ENCODE peak calls at places on chromosomes 16 and 17, in four cellular contexts. P is HEK293T, Y is HepG2, X is K562. S is an unnamed sample.
A peak's percentile ranks its signal among the peaks of the same experiment; 100 is the strongest.

GRCh38 chr17:81027591-81028505 is 7.1 kb upstream of the BAIAP2 start:
- DNase-seq in P (no peak), Y (no peak), X (no peak), S (no peak)

GRCh38 chr16:67158637-67159600 is 790 bp downstream of the TRADD start:
- DNase-seq in P (no peak), Y (peak; percentile 48), X (peak; percentile 57), S (peak; percentile 48)

GRCh38 chr16:16143038-16143763 is 80.1 kb downstream of the ABCC6 start:
- DNase-seq in P (peak; percentile 63), Y (peak; percentile 65), X (peak; percentile 55), S (peak; percentile 63)

GRCh38 chr17:71484546-71484945 is 636.3 kb upstream of the SOX9 start:
- DNase-seq in P (no peak), Y (no peak), X (no peak), S (no peak)

GRCh38 chr17:36881323-36881722 is 56.0 kb upstream of the LHX1 start:
- DNase-seq in P (no peak), Y (no peak), X (no peak), S (no peak)

GRCh38 chr17:1997587-1998425 is 27.3 kb downstream of the RTN4RL1 start:
- DNase-seq in P (peak; percentile 35), Y (peak; percentile 77), X (no peak), S (peak; percentile 42)

GRCh38 chr17:73863761-73864535 is 219.7 kb upstream of the SDK2 start:
- DNase-seq in P (no peak), Y (no peak), X (no peak), S (no peak)

GRCh38 chr16:47110939-47111338 is 32.8 kb downstream of the NETO2 start:
- DNase-seq in P (peak; percentile 26), Y (peak; percentile 17), X (peak; percentile 20), S (no peak)

GRCh38 chr17:61326330-61326729 is 73.3 kb upstream of the TBX2 start:
- DNase-seq in P (no peak), Y (no peak), X (no peak), S (no peak)

GRCh38 chr17:68199837-68200688 is 47.8 kb upstream of the AMZ2 start:
- DNase-seq in P (no peak), Y (no peak), X (no peak), S (no peak)

GRCh38 chr17:63820963-63821561 is 6.2 kb upstream of the PSMC5 start:
- DNase-seq in P (no peak), Y (no peak), X (no peak), S (no peak)

GRCh38 chr16:4762205-4762604 is 4.8 kb downstream of the ZNF500 start:
- DNase-seq in P (no peak), Y (no peak), X (no peak), S (no peak)

GRCh38 chr17:488993-489757 is 136.6 kb upstream of the RPH3AL start:
- DNase-seq in P (no peak), Y (peak; percentile 37), X (no peak), S (peak; percentile 48)

GRCh38 chr16:46688101-46688656 is 799 bp downstream of the VPS35 start:
- DNase-seq in P (no peak), Y (no peak), X (no peak), S (no peak)

GRCh38 chr16:9016824-9017223 is 53.1 kb upstream of the USP7 start:
- DNase-seq in P (no peak), Y (no peak), X (no peak), S (no peak)

GRCh38 chr16:53817117-53817516 is 113.2 kb downstream of the FTO start:
- DNase-seq in P (no peak), Y (no peak), X (no peak), S (no peak)

GRCh38 chr17:75008373-75008772 is 4.1 kb upstream of the MRPL58 start:
- DNase-seq in P (no peak), Y (no peak), X (no peak), S (no peak)

GRCh38 chr17:15910791-15911190 is 34.1 kb upstream of the ADORA2B start:
- DNase-seq in P (no peak), Y (no peak), X (no peak), S (peak; percentile 7)

DNA sequence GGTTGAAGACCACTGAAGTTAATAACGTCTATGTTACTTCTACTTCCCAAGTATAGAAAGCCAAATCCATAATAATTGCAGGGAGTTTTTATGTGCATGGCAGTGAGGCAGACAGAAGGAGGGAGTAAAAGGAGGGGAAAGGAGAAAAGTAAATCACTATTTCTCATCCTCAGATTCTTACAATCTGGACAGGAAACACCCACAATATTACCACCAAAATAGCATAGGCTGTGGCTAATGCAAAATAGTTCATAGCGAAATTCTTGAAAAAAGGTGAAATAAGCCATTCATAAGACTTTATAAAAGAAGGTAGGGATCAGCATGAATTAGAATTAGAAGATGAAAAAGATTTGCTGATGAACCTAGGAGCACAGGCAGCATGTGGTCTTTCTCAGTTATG is 128.1 kb downstream of the KCNJ2 start:
- DNase-seq in P (no peak), Y (no peak), X (no peak), S (no peak)
- TF ChIP-seq ELF4 in P (no peak), Y (no peak), X (no peak), S (no peak)

DNA sequence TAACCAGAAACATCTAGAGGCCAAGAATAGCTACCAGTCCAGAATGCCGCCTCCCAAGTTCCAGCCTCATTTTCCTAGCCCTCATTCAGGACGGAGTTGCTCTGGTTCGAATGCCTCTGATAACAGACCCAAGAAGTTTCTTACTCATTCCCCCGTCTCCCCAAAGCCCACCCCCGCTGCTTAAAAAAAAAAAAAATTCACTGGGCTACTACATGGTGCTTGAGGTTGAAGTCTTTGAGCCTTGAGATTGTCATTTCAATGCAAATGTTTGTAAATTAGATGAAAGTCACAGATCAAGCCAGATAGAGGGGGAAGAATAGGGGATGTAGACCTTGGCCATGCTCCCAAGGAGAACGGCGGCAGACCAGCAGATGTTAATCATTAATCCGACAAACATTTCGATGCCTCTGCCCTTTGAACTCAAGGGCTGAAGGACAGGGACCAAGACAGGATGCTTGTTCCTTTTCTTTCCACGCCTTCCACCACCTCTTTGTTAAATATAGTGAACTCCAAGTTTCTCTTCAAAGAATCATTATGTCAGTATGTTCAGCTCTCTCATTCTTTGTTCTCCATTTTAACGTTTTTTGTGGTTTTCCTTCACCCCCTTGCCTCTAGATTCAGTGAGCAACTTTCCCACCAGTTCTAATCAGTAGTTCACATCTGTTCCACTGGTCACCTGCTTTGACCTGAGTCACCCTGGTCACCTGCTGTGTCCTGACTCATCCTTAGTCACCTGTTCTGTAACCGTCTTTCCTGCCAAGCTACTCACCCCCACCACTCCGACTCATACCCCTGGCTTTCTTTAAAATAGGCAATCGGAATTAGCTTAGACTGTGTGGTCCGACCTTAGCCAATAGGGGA is 190.3 kb downstream of the CPPED1 start:
- DNase-seq in P (no peak), Y (peak; percentile 100), X (peak; percentile 55), S (no peak)
- TF ChIP-seq ELF4 in P (no peak), Y (peak; percentile 39), X (no peak), S (no peak)

GRCh38 chr16:87832137-87832527 is 37.2 kb downstream of the SLC7A5 start:
- DNase-seq in P (no peak), Y (no peak), X (no peak), S (no peak)

GRCh38 chr16:87832759-87833502 is 36.4 kb downstream of the SLC7A5 start:
- DNase-seq in P (no peak), Y (no peak), X (no peak), S (no peak)

GRCh38 chr16:87834668-87835473 is 34.4 kb downstream of the SLC7A5 start:
- DNase-seq in P (no peak), Y (no peak), X (no peak), S (no peak)

GRCh38 chr16:87834015-87834667 is 35.2 kb downstream of the SLC7A5 start:
- DNase-seq in P (no peak), Y (no peak), X (no peak), S (no peak)

DNA sequence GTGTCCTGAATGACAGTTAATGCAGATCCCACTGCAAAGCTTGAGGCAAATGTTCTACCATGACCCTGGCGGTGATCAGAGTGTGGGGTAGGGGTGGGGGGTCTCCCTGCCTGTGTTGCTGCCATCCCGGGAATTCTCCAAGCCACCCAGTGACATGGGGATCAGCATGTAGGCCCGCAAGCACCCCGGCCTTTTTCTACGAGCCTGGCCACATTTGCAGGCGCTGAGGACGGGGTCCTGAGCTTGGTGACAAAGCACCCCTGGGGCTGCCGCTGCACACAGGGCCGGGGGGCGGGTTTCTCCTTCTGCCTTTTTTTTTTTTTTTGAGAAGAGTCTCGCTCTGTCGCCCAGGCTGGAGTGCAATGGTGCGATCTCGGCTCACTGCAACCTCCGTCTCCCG is 35.8 kb downstream of the SLC7A5 start:
- DNase-seq in P (no peak), Y (no peak), X (no peak), S (no peak)
- TF ChIP-seq ELF4 in P (no peak), Y (no peak), X (no peak), S (no peak)

DNA sequence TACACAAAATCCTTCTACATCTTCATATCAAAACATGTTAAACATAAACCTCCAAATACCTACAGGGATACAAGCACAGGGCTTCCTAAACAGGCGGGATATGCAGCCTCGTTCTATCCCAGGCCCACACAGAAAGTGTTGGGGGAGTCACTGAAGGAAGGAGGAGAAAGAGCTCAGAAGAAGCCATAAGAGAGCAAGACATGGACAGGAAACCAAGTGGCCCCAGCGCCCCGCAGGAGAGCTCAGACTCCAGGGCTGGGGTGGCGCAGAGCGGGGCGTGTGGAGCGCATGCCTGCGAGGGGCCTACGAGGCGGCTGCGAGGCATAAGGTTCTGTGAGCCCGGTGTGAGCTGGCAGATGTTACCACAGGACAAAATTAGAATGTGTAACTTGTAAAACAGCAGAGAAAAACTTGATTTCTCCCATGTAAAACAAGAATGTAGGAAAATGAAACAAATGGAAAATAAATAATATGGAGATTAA is 11.0 kb upstream of the FASN start:
- DNase-seq in P (no peak), Y (no peak), X (no peak), S (no peak)
- TF ChIP-seq ELF4 in P (no peak), Y (no peak), X (no peak), S (no peak)

DNA sequence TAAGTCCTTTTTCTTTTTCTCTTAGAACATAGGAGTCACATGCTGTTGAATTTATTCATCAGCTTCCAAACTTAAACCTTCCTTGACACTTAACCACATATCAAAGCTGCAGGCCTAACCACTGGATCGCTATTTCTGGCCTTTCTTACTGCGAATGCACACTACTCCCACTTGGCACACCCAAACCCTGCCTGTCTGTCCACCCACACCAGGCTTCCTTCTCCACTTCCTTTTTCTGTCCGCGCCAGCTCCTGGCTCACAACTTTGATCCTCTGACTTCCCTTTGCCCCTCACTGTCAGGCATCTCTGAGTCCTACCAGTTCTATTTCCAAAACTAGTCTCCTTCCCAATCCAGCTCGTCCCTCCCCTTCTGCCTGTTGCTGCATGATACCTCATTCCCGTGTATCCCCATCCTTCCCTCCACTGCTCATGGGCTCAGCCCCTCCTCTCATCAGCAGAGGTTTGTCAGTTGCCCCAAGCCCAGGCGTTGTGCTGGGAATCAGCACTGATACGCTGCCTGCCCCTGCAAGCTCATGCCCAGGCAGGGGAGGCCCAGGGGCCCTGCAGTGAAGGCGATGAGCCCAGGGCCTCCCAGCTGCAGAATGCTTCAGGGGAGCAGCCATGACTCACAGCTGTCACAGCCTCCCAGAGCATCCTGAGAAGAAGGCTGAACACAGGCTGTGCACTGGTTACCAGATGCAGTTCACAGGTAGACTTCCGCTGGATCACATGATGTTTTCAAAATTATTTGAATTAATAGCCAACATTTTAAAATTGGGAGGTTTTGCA is 179.8 kb downstream of the KATNIP start:
- DNase-seq in P (no peak), Y (no peak), X (no peak), S (no peak)
- TF ChIP-seq ELF4 in P (no peak), Y (no peak), X (no peak), S (no peak)

DNA sequence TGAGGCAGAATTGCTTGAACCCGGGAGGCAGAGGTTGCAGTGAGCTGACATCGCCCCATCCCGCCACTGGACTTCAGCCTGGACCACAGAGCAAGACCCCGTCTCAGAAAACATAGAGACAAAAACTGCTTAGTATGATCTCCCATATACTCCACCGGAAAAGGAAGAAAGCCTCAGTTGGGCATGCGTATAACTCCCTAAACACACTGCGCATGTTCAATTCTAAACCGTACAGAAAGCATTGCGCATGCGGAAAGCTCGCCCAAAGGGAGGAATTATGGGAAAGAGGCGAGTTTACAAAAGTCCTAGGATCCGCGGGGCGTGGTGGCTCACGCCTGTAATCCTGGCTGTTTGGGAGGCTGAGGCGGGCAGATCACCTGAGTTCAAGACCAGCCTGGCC is 312.7 kb upstream of the ERCC4 start:
- DNase-seq in P (no peak), Y (no peak), X (no peak), S (no peak)
- TF ChIP-seq ELF4 in P (no peak), Y (no peak), X (no peak), S (no peak)